ENCODE peak calls at places on chromosomes 4 and X, in seven cellular contexts. W is HCT116, P is K562, X is H1, G is GM12878, Z is HepG2, J is SK-N-SH. Y is an unnamed sample.

GRCh38 chrX:13369541-13370140 is 49.8 kb upstream of the ATXN3L start:
- DNase-seq in W (no peak), P (no peak), X (no peak), G (no peak), Z (no peak), J (no peak), Y (peak; percentile 53)

GRCh38 chr4:123159479-123159878 is 237.1 kb upstream of the NUDT6 start:
- DNase-seq in W (no peak), P (no peak), X (no peak), G (no peak), Z (no peak), J (no peak), Y (no peak)

GRCh38 chr4:184653650-184654049 is 4.1 kb downstream of the PRIMPOL start:
- DNase-seq in W (no peak), P (no peak), X (no peak), G (no peak), Z (no peak), J (no peak), Y (no peak)

GRCh38 chrX:77160301-77160700 is 286.9 kb upstream of the FGF16 start:
- DNase-seq in W (no peak), P (no peak), X (peak; percentile 74), G (no peak), Z (no peak), J (no peak), Y (no peak)

GRCh38 chr4:138275946-138276621 is 33.9 kb upstream of the SLC7A11 start:
- DNase-seq in W (no peak), P (no peak), X (no peak), G (no peak), Z (no peak), J (no peak), Y (no peak)

GRCh38 chr4:121278811-121279368 is 101.9 kb downstream of the QRFPR start:
- DNase-seq in W (no peak), P (no peak), X (no peak), G (peak; percentile 47), Z (no peak), J (no peak), Y (no peak)

GRCh38 chr4:52248836-52249235 is 197.7 kb downstream of the SPATA18 start:
- DNase-seq in W (no peak), P (no peak), X (no peak), G (no peak), Z (no peak), J (no peak), Y (no peak)

GRCh38 chr4:151304755-151305154 is 20.6 kb downstream of the SH3D19 start:
- DNase-seq in W (no peak), P (no peak), X (no peak), G (no peak), Z (no peak), J (no peak), Y (no peak)

GRCh38 chr4:83837614-83838308 is 301.9 kb downstream of the GPAT3 start:
- DNase-seq in W (no peak), P (no peak), X (no peak), G (no peak), Z (no peak), J (no peak), Y (no peak)

GRCh38 chrX:1094934-1095333 is 117.5 kb downstream of the CRLF2 start:
- DNase-seq in W (no peak), P (no peak), X (no peak), G (no peak), Z (no peak), J (no peak), Y (no peak)

GRCh38 chrX:1097328-1097727 is 115.1 kb downstream of the CRLF2 start:
- DNase-seq in W (no peak), P (no peak), X (no peak), G (no peak), Z (no peak), J (no peak), Y (no peak)

GRCh38 chrX:1102786-1103185 is 109.7 kb downstream of the CRLF2 start:
- DNase-seq in W (no peak), P (no peak), X (no peak), G (no peak), Z (no peak), J (no peak), Y (no peak)

GRCh38 chrX:1103360-1103759 is 109.1 kb downstream of the CRLF2 start:
- DNase-seq in W (no peak), P (no peak), X (no peak), G (no peak), Z (no peak), J (no peak), Y (no peak)

GRCh38 chrX:1099146-1099770 is 113.2 kb downstream of the CRLF2 start:
- DNase-seq in W (no peak), P (no peak), X (no peak), G (no peak), Z (no peak), J (no peak), Y (no peak)
- TF ChIP-seq JUND in W (no peak), P (no peak), X (no peak), G (no peak), Z (no peak), J (no peak), Y (no peak)

GRCh38 chr4:2060578-2061207 is 1.6 kb downstream of the NAT8L start:
- DNase-seq in W (no peak), P (no peak), X (no peak), G (no peak), Z (no peak), J (peak; percentile 56), Y (no peak)

GRCh38 chr4:2059034-2059725 is at the start of gene NAT8L:
- DNase-seq in W (peak; percentile 21), P (peak; percentile 83), X (no peak), G (no peak), Z (no peak), J (peak; percentile 93), Y (peak; percentile 32)

GRCh38 chr4:2061208-2062131 is 2.3 kb downstream of the NAT8L start:
- DNase-seq in W (no peak), P (no peak), X (no peak), G (no peak), Z (no peak), J (peak; percentile 42), Y (no peak)

GRCh38 chr4:2058264-2059033 is 678 bp upstream of the NAT8L start:
- DNase-seq in W (no peak), P (peak; percentile 82), X (no peak), G (no peak), Z (no peak), J (peak; percentile 93), Y (no peak)

GRCh38 chr4:2059726-2060577 is 825 bp downstream of the NAT8L start:
- DNase-seq in W (no peak), P (peak; percentile 59), X (no peak), G (no peak), Z (no peak), J (peak; percentile 82), Y (no peak)
- TF ChIP-seq JUND in W (no peak), P (no peak), X (no peak), G (no peak), Z (no peak), J (no peak), Y (no peak)

GRCh38 chr4:75048208-75048879 is 115.4 kb downstream of the PARM1 start:
- DNase-seq in W (no peak), P (peak; percentile 33), X (peak; percentile 77), G (no peak), Z (no peak), J (peak; percentile 7), Y (no peak)
- TF ChIP-seq JUND in W (no peak), P (no peak), X (no peak), G (no peak), Z (no peak), J (no peak), Y (no peak)

GRCh38 chr4:113837397-113837796 is 75.9 kb upstream of the CAMK2D start:
- DNase-seq in W (no peak), P (no peak), X (no peak), G (peak; percentile 94), Z (no peak), J (no peak), Y (no peak)
- TF ChIP-seq JUND in W (peak; percentile 18), P (no peak), X (no peak), G (peak; percentile 67), Z (no peak), J (peak; percentile 48), Y (no peak)

DNA sequence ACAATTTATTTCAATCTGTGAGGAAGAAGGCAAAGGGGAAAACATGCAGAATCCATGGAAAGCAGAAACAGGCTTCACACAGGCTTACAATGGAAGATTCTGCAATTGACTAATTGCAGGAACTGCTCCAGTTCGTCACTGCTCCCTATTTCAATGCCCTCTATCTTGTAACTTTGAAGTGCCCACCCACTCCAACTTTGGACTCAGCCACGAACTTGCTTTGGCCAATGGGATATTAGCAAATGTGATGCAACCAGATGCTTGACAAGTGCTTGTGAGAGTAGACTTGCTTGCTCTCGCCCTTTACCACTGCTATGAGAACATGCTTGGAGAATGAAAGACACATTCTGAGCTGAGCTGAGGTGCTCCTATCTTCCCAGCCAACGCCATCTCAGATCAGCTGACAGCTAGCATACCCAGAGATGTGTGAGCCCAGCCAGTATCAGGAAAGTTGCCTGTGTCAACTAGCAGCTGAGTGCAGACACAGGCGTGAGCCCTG is 105.7 kb upstream of the PTCHD1 start:
- DNase-seq in W (no peak), P (no peak), X (no peak), G (no peak), Z (no peak), J (no peak), Y (no peak)
- TF ChIP-seq JUND in W (no peak), P (no peak), X (no peak), G (no peak), Z (no peak), J (no peak), Y (no peak)

Y was measured in T47D.